ENCODE peak calls at places on chromosomes 11 and 22, in five cellular contexts. One of them, this sample, is unnamed.

GRCh38 chr11:126518130-126518995 is 162.9 kb downstream of the ST3GAL4 start:
- DNase-seq in NCI-H446: peak; percentile 13
- DNase-seq in HT-29: no peak
- DNase-seq in aorta: peak; percentile 19
- DNase-seq in cardiac muscle cell: no peak
- DNase-seq in this sample: no peak

GRCh38 chr11:67491276-67492068 is 8.6 kb downstream of the AIP start:
- DNase-seq in cardiac muscle cell: no peak
- DNase-seq in NCI-H446: no peak
- DNase-seq in aorta: no peak
- DNase-seq in HT-29: no peak
- DNase-seq in this sample: no peak

GRCh38 chr22:47030881-47031627 is 268.6 kb downstream of the TBC1D22A start:
- DNase-seq in cardiac muscle cell: no peak
- DNase-seq in HT-29: no peak
- DNase-seq in aorta: peak; percentile 63
- DNase-seq in NCI-H446: no peak
- DNase-seq in this sample: no peak

GRCh38 chr22:33984741-33985287 is 64.5 kb upstream of the LARGE1 start:
- DNase-seq in cardiac muscle cell: no peak
- DNase-seq in HT-29: no peak
- DNase-seq in NCI-H446: no peak
- DNase-seq in aorta: no peak
- DNase-seq in this sample: no peak

GRCh38 chr11:2687782-2688191 is 12.0 kb downstream of the KCNQ1OT1 start:
- DNase-seq in NCI-H446: no peak
- DNase-seq in aorta: peak; percentile 64
- DNase-seq in HT-29: no peak
- DNase-seq in cardiac muscle cell: no peak
- DNase-seq in this sample: no peak

GRCh38 chr11:63237413-63237812 is 6.0 kb downstream of the SLC22A25 start:
- DNase-seq in NCI-H446: no peak
- DNase-seq in HT-29: no peak
- DNase-seq in aorta: no peak
- DNase-seq in cardiac muscle cell: no peak
- DNase-seq in this sample: no peak

GRCh38 chr11:33723238-33723881 is 12.9 kb downstream of the CD59 start:
- DNase-seq in NCI-H446: peak; percentile 64
- DNase-seq in HT-29: no peak
- DNase-seq in aorta: no peak
- DNase-seq in cardiac muscle cell: peak; percentile 87
- DNase-seq in this sample: no peak

GRCh38 chr11:73869234-73869949 is 7.3 kb downstream of the COA4 start:
- DNase-seq in aorta: no peak
- DNase-seq in cardiac muscle cell: no peak
- DNase-seq in HT-29: peak; percentile 24
- DNase-seq in NCI-H446: no peak
- DNase-seq in this sample: no peak

GRCh38 chr11:63511349-63511748 is 5.5 kb downstream of the LGALS12 start:
- DNase-seq in aorta: no peak
- DNase-seq in HT-29: no peak
- DNase-seq in NCI-H446: no peak
- DNase-seq in cardiac muscle cell: no peak
- DNase-seq in this sample: no peak

GRCh38 chr11:9264381-9265210 is 554 bp downstream of the DENND5A start:
- DNase-seq in NCI-H446: peak; percentile 26
- DNase-seq in HT-29: no peak
- DNase-seq in cardiac muscle cell: peak; percentile 83
- DNase-seq in aorta: peak; percentile 84
- DNase-seq in this sample: no peak

GRCh38 chr11:84780689-84781293 is 846.4 kb downstream of the DLG2 start:
- DNase-seq in cardiac muscle cell: peak; percentile 6
- DNase-seq in HT-29: peak; percentile 62
- DNase-seq in NCI-H446: peak; percentile 53
- DNase-seq in aorta: no peak
- DNase-seq in this sample: peak; percentile 19

GRCh38 chr11:93528757-93529639 is 14.2 kb downstream of the SMCO4 start:
- DNase-seq in aorta: no peak
- DNase-seq in HT-29: no peak
- DNase-seq in cardiac muscle cell: no peak
- DNase-seq in NCI-H446: no peak
- DNase-seq in this sample: peak; percentile 19

GRCh38 chr11:60880189-60880588 is 12.8 kb downstream of the ZP1 start:
- DNase-seq in NCI-H446: no peak
- DNase-seq in HT-29: no peak
- DNase-seq in aorta: no peak
- DNase-seq in cardiac muscle cell: no peak
- DNase-seq in this sample: no peak

GRCh38 chr22:44396021-44396726 is 83.4 kb upstream of the SHISAL1 start:
- DNase-seq in aorta: no peak
- DNase-seq in cardiac muscle cell: no peak
- DNase-seq in HT-29: no peak
- DNase-seq in NCI-H446: no peak
- DNase-seq in this sample: no peak

This sample was measured in NCI-H2227 treated with DMSO at 0.1 percent for 48 hours.